ENCODE peak calls at places on chromosome 12, in ten cellular contexts. Y is Karpas-422; I is endothelial cell; N is NCI-H1092 treated with DMSO at 0.1 percent for 48 hours; Z is aorta; D is GM23338; T is NCI-H524; H is psoas muscle; X is GM18507; V is effector memory CD8-positive, alpha-beta T cell. K is an unnamed sample.

GRCh38 chr12:6765048-6765633 is 1.0 kb upstream of the PTMS start:
- DNase-seq in Y (no peak), I (no peak), N (peak; percentile 75), Z (no peak), D (no peak), T (peak; percentile 31), H (no peak), X (no peak), V (no peak), K (no peak)

GRCh38 chr12:12157424-12157823 is 86.7 kb downstream of the BCL2L14 start:
- DNase-seq in Y (no peak), I (no peak), N (no peak), Z (no peak), D (no peak), T (no peak), H (no peak), X (no peak), V (no peak), K (no peak)

GRCh38 chr12:91931110-91931509 is 214.5 kb downstream of the BTG1 start:
- DNase-seq in Y (no peak), I (no peak), N (no peak), Z (no peak), D (no peak), T (no peak), H (no peak), X (no peak), V (no peak), K (no peak)

GRCh38 chr12:7645395-7646177 is 20.1 kb downstream of the APOBEC1 start:
- DNase-seq in Y (peak; percentile 76), I (no peak), N (peak; percentile 10), Z (no peak), D (peak; percentile 79), T (no peak), H (no peak), X (no peak), V (peak; percentile 17), K (no peak)

GRCh38 chr12:84842406-84843013 is 70.1 kb downstream of the SLC6A15 start:
- DNase-seq in Y (peak; percentile 75), I (peak; percentile 33), N (peak; percentile 53), Z (no peak), D (peak; percentile 66), T (peak; percentile 1), H (no peak), X (no peak), V (no peak), K (no peak)

GRCh38 chr12:92859650-92860386 is 69.3 kb downstream of the EEA1 start:
- DNase-seq in Y (no peak), I (no peak), N (peak; percentile 54), Z (no peak), D (no peak), T (no peak), H (no peak), X (no peak), V (no peak), K (no peak)

GRCh38 chr12:130468186-130468585 is 130.5 kb downstream of the PIWIL1 start:
- DNase-seq in Y (no peak), I (no peak), N (no peak), Z (peak; percentile 68), D (no peak), T (no peak), H (no peak), X (no peak), V (no peak), K (no peak)

GRCh38 chr12:8687846-8688601 is 9.8 kb upstream of the RIMKLB start:
- DNase-seq in Y (no peak), I (peak; percentile 41), N (peak; percentile 16), Z (no peak), D (peak; percentile 56), T (no peak), H (peak; percentile 32), X (no peak), V (no peak), K (no peak)

GRCh38 chr12:86513206-86513605 is 257.0 kb upstream of the MGAT4C start:
- DNase-seq in Y (no peak), I (no peak), N (no peak), Z (no peak), D (no peak), T (no peak), H (no peak), X (no peak), V (no peak), K (no peak)